ENCODE peak calls at places on chromosomes 16 and 17, in five cellular contexts. Q, L, F, V and R are unnamed samples.

GRCh38 chr17:76500074-76500744 is 1.0 kb downstream of the RHBDF2 start:
- DNase-seq in Q (no peak), L (no peak), F (no peak), V (no peak), R (no peak)

GRCh38 chr17:33942414-33942813 is 312.7 kb upstream of the CCL2 start:
- DNase-seq in Q (no peak), L (no peak), F (no peak), V (no peak), R (no peak)

GRCh38 chr17:73877962-73878361 is 233.7 kb upstream of the SDK2 start:
- DNase-seq in Q (no peak), L (no peak), F (no peak), V (no peak), R (no peak)

GRCh38 chr17:77303620-77304019 is 162.9 kb downstream of the SEC14L1 start:
- DNase-seq in Q (no peak), L (no peak), F (no peak), V (no peak), R (no peak)

GRCh38 chr16:25390761-25391160 is 133.1 kb upstream of the ZKSCAN2 start:
- DNase-seq in Q (no peak), L (no peak), F (no peak), V (no peak), R (no peak)

GRCh38 chr16:84357191-84357651 is 11.1 kb upstream of the ATP2C2 start:
- DNase-seq in Q (no peak), L (no peak), F (no peak), V (no peak), R (no peak)

GRCh38 chr17:75832164-75832651 is 12.0 kb downstream of the UNC13D start:
- DNase-seq in Q (no peak), L (no peak), F (peak), V (no peak), R (no peak)

GRCh38 chr16:67546761-67547422 is 15.4 kb upstream of the CTCF start:
- DNase-seq in Q (peak), L (peak), F (peak), V (no peak), R (peak)

GRCh38 chr17:42775534-42776098 is 2.4 kb downstream of the VPS25 start:
- DNase-seq in Q (no peak), L (no peak), F (no peak), V (no peak), R (no peak)

GRCh38 chr16:50833929-50834328 is 92.0 kb downstream of the CYLD start:
- DNase-seq in Q (no peak), L (no peak), F (no peak), V (no peak), R (no peak)

GRCh38 chr16:50836121-50836541 is 94.2 kb downstream of the CYLD start:
- DNase-seq in Q (no peak), L (no peak), F (no peak), V (no peak), R (no peak)

GRCh38 chr16:50837324-50837723 is 95.4 kb downstream of the CYLD start:
- DNase-seq in Q (no peak), L (no peak), F (no peak), V (no peak), R (no peak)

GRCh38 chr16:50835358-50836060 is 93.6 kb downstream of the CYLD start:
- DNase-seq in Q (no peak), L (no peak), F (no peak), V (no peak), R (no peak)

GRCh38 chr16:50834701-50835100 is 92.8 kb downstream of the CYLD start:
- DNase-seq in Q (no peak), L (no peak), F (no peak), V (no peak), R (no peak)
- TF ChIP-seq CTCF in Q (no peak), L (no peak), F (no peak), V (no peak), R (no peak)

GRCh38 chr17:64009571-64010402 is 10.6 kb downstream of the ICAM2 start:
- DNase-seq in Q (no peak), L (no peak), F (no peak), V (no peak), R (no peak)
- TF ChIP-seq CTCF in Q (no peak), L (no peak), F (no peak), V (no peak), R (no peak)

GRCh38 chr16:54282202-54282922 is 4.2 kb downstream of the IRX3 start:
- DNase-seq in Q (peak), L (peak), F (no peak), V (no peak), R (peak)
- TF ChIP-seq CTCF in Q (peak), L (peak), F (peak), V (peak), R (peak)

GRCh38 chr17:12391468-12391867 is 274.2 kb upstream of the MYOCD start:
- DNase-seq in Q (no peak), L (no peak), F (no peak), V (no peak), R (no peak)

GRCh38 chr17:12398636-12399035 is 267.1 kb upstream of the MYOCD start:
- DNase-seq in Q (no peak), L (no peak), F (no peak), V (no peak), R (no peak)

GRCh38 chr17:12395733-12396354 is 269.8 kb upstream of the MYOCD start:
- DNase-seq in Q (peak), L (peak), F (no peak), V (no peak), R (no peak)
- TF ChIP-seq CTCF in Q (peak), L (peak), F (no peak), V (peak), R (peak)

DNA sequence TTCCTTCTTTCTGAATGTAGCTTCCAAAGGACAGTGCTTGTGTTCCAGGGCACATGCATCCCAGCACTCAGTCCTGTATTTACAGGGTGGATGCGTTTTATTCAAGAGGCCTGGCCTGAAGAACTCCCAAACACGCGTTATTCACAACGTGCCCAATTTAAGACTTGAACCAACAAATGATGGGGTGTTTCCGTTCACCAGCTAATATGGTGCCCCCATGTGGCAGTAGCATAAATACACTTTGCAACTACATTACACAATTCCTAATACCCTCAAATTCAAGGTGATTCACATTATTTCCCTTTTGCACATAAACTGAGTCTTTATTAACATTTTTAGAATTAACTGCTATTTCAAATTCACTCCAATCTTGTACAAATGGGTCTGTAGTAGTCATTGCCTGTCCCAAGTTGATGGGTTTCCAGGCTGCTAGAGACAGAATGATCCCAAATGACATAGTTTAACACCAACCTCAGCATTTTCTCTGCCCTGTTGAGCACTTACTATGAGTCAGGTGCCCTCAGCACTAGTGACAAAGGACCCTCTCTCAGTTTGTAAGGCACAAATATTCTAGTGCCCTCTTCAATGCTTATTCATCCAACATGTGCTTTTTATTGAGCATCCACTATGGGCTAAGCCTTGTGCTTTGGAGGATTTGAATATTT is 26.9 kb downstream of the HSD17B2 start:
- DNase-seq in Q (no peak), L (peak), F (no peak), V (no peak), R (no peak)
- TF ChIP-seq CTCF in Q (peak), L (peak), F (no peak), V (peak), R (peak)

GRCh38 chr17:72076678-72077030 is 44.2 kb upstream of the SOX9 start:
- DNase-seq in Q (no peak), L (no peak), F (no peak), V (no peak), R (no peak)

GRCh38 chr17:72075995-72076677 is 44.7 kb upstream of the SOX9 start:
- DNase-seq in Q (no peak), L (no peak), F (no peak), V (no peak), R (no peak)

GRCh38 chr17:72079700-72080099 is 41.1 kb upstream of the SOX9 start:
- DNase-seq in Q (no peak), L (no peak), F (no peak), V (no peak), R (no peak)

GRCh38 chr17:72077326-72077960 is 43.4 kb upstream of the SOX9 start:
- DNase-seq in Q (no peak), L (no peak), F (no peak), V (no peak), R (no peak)
- TF ChIP-seq CTCF in Q (no peak), L (no peak), F (no peak), V (no peak), R (peak)

GRCh38 chr16:77157773-77158172 is 33.2 kb upstream of the MON1B start:
- DNase-seq in Q (no peak), L (no peak), F (no peak), V (no peak), R (no peak)

GRCh38 chr16:77158293-77158692 is 32.7 kb upstream of the MON1B start:
- DNase-seq in Q (no peak), L (no peak), F (no peak), V (no peak), R (no peak)

GRCh38 chr16:77157346-77157745 is 33.6 kb upstream of the MON1B start:
- DNase-seq in Q (no peak), L (no peak), F (no peak), V (no peak), R (no peak)
- TF ChIP-seq CTCF in Q (no peak), L (no peak), F (no peak), V (no peak), R (no peak)

GRCh38 chr17:309361-309888 is 43.2 kb downstream of the RPH3AL start:
- DNase-seq in Q (peak), L (no peak), F (no peak), V (no peak), R (peak)
- TF ChIP-seq CTCF in Q (peak), L (no peak), F (peak), V (peak), R (peak)

GRCh38 chr17:79834575-79835469 is 4.4 kb downstream of the CBX4 start:
- DNase-seq in Q (peak), L (peak), F (no peak), V (no peak), R (no peak)
- TF ChIP-seq CTCF in Q (peak), L (peak), F (peak), V (peak), R (peak)

GRCh38 chr16:27847030-27847550 is 216.4 kb downstream of the GSG1L start:
- DNase-seq in Q (no peak), L (no peak), F (peak), V (no peak), R (no peak)
- TF ChIP-seq CTCF in Q (no peak), L (no peak), F (no peak), V (no peak), R (no peak)